ENCODE peak calls at places on chromosomes 2 and 18, in ten cellular contexts. X is posterior vena cava; U is Panc1; F is ureter; D is T1000; C is activated CD4-positive, alpha-beta T cell treated with anti-CD3 and anti-CD28 coated beads, Interleukin-2, amount 10 ng/mL, durations not matched to agents 7 days and 5 days; Y is mucosa of descending colon; H is memory B cell; S is KBM-7; A is CD8-positive, alpha-beta memory T cell. W is an unnamed sample.

GRCh38 chr2:14634885-14635871 is 2.7 kb downstream of the LRATD1 start:
- DNase-seq in C (no peak), U (no peak), H (no peak), Y (peak; percentile 84), X (peak; percentile 88), D (peak; percentile 60), A (peak; percentile 35), F (peak; percentile 85), S (peak; percentile 58), W (no peak)

GRCh38 chr2:9212010-9212638 is 5.5 kb downstream of the ASAP2 start:
- DNase-seq in D (no peak), A (no peak), F (peak; percentile 42), H (no peak), U (no peak), C (no peak), X (peak; percentile 64), Y (peak; percentile 70), S (no peak), W (no peak)

GRCh38 chr2:74454654-74455511 is at the start of gene INO80B:
- DNase-seq in Y (peak; percentile 98), D (peak; percentile 96), C (peak; percentile 97), S (peak; percentile 99), F (peak; percentile 98), X (peak; percentile 98), A (peak; percentile 98), H (peak; percentile 97), U (peak; percentile 97), W (peak; percentile 95)

GRCh38 chr2:105886680-105887079 is 142.0 kb downstream of the NCK2 start:
- DNase-seq in Y (no peak), F (no peak), C (no peak), U (no peak), D (no peak), A (no peak), H (no peak), S (no peak), X (no peak), W (no peak)

GRCh38 chr18:68316636-68317035 is 398.3 kb downstream of the TMX3 start:
- DNase-seq in F (no peak), D (no peak), S (no peak), A (no peak), Y (no peak), X (no peak), U (no peak), C (no peak), H (no peak), W (no peak)

GRCh38 chr2:238169708-238170251 is 11.0 kb downstream of the ERFE start:
- DNase-seq in Y (no peak), U (peak; percentile 66), C (no peak), X (no peak), D (peak; percentile 22), A (no peak), S (no peak), H (no peak), F (peak; percentile 73), W (peak; percentile 37)

GRCh38 chr18:9825571-9826073 is 60.2 kb upstream of the TXNDC2 start:
- DNase-seq in X (no peak), H (no peak), U (no peak), F (no peak), C (no peak), S (peak; percentile 94), D (peak; percentile 10), A (no peak), Y (peak; percentile 83), W (peak; percentile 71)

GRCh38 chr2:231904161-231904611 is 22.0 kb downstream of the NPPC start:
- DNase-seq in F (no peak), H (no peak), X (peak; percentile 44), S (no peak), C (no peak), U (no peak), D (no peak), A (no peak), Y (peak; percentile 34), W (no peak)

GRCh38 chr2:7012141-7012809 is 95.1 kb downstream of the RNF144A start:
- DNase-seq in S (no peak), A (no peak), H (no peak), X (no peak), C (no peak), D (peak; percentile 33), F (no peak), U (no peak), Y (no peak), W (no peak)

GRCh38 chr18:79784071-79784913 is 13.4 kb upstream of the KCNG2 start:
- DNase-seq in C (no peak), D (no peak), S (no peak), F (no peak), H (no peak), X (peak; percentile 46), U (no peak), Y (no peak), A (peak; percentile 26), W (no peak)

GRCh38 chr2:127220807-127221527 is 868 bp upstream of the CYP27C1 start:
- DNase-seq in U (no peak), H (no peak), D (no peak), C (no peak), Y (no peak), S (no peak), A (no peak), F (no peak), X (no peak), W (no peak)

GRCh38 chr18:76405761-76406356 is 89.2 kb downstream of the ZNF516 start:
- DNase-seq in F (no peak), X (peak; percentile 85), H (peak; percentile 9), D (no peak), Y (peak; percentile 71), A (peak; percentile 66), S (peak; percentile 39), U (no peak), C (peak; percentile 57), W (no peak)

W was measured in brain pericyte.